ENCODE peak calls at places on chromosomes 2 and 18, in ten cellular contexts. X, W, U, Y, M, F, R, E, N and S are unnamed samples.

GRCh38 chr2:215713393-215713792 is 277.5 kb upstream of the FN1 start:
- DNase-seq in X (peak), W (peak), U (peak), Y (peak), M (no peak), F (peak), R (peak), E (no peak), N (peak), S (peak)

GRCh38 chr2:26612522-26613240 is 28.5 kb downstream of the CIB4 start:
- DNase-seq in X (no peak), W (no peak), U (no peak), Y (no peak), M (peak), F (no peak), R (no peak), E (no peak), N (no peak), S (no peak)

GRCh38 chr18:44130365-44130942 is 550.2 kb upstream of the SETBP1 start:
- DNase-seq in X (peak), W (no peak), U (peak), Y (peak), M (no peak), F (peak), R (no peak), E (no peak), N (peak), S (peak)

GRCh38 chr18:24584205-24584604 is 123.8 kb downstream of the HRH4 start:
- DNase-seq in X (no peak), W (no peak), U (no peak), Y (no peak), M (no peak), F (no peak), R (no peak), E (no peak), N (no peak), S (no peak)

GRCh38 chr2:86686460-86686859 is 33.6 kb upstream of the RMND5A start:
- DNase-seq in X (no peak), W (no peak), U (no peak), Y (no peak), M (no peak), F (no peak), R (no peak), E (no peak), N (no peak), S (no peak)

GRCh38 chr2:27123302-27124150 is at the start of gene ABHD1:
- DNase-seq in X (peak), W (no peak), U (peak), Y (peak), M (peak), F (no peak), R (no peak), E (no peak), N (no peak), S (no peak)

GRCh38 chr18:2935438-2936192 is 77.3 kb downstream of the LPIN2 start:
- DNase-seq in X (no peak), W (no peak), U (no peak), Y (no peak), M (no peak), F (peak), R (no peak), E (no peak), N (peak), S (peak)

GRCh38 chr2:72096181-72096580 is 51.5 kb downstream of the CYP26B1 start:
- DNase-seq in X (no peak), W (no peak), U (no peak), Y (no peak), M (no peak), F (no peak), R (no peak), E (no peak), N (no peak), S (no peak)

GRCh38 chr2:240225116-240225515 is 84.7 kb upstream of the OTOS start:
- DNase-seq in X (no peak), W (no peak), U (no peak), Y (no peak), M (no peak), F (no peak), R (no peak), E (no peak), N (no peak), S (no peak)

GRCh38 chr18:52130621-52131020 is 209.4 kb upstream of the DCC start:
- DNase-seq in X (no peak), W (no peak), U (no peak), Y (no peak), M (no peak), F (no peak), R (no peak), E (no peak), N (no peak), S (no peak)

GRCh38 chr18:44723973-44724778 is 43.5 kb downstream of the SETBP1 start:
- DNase-seq in X (no peak), W (no peak), U (no peak), Y (no peak), M (no peak), F (no peak), R (no peak), E (no peak), N (no peak), S (no peak)

GRCh38 chr2:57296795-57297517 is 749.6 kb upstream of the VRK2 start:
- DNase-seq in X (no peak), W (no peak), U (peak), Y (no peak), M (no peak), F (no peak), R (no peak), E (no peak), N (peak), S (no peak)

GRCh38 chr18:26536032-26536431 is 12.3 kb downstream of the KCTD1 start:
- DNase-seq in X (no peak), W (no peak), U (peak), Y (no peak), M (no peak), F (no peak), R (no peak), E (no peak), N (peak), S (no peak)

GRCh38 chr2:64645014-64645418 is 8.7 kb downstream of the SERTAD2 start:
- DNase-seq in X (peak), W (peak), U (peak), Y (peak), M (peak), F (peak), R (no peak), E (no peak), N (peak), S (peak)

GRCh38 chr2:40401896-40402295 is 50.0 kb downstream of the SLC8A1 start:
- DNase-seq in X (peak), W (peak), U (peak), Y (no peak), M (no peak), F (peak), R (peak), E (no peak), N (peak), S (peak)

GRCh38 chr2:179338681-179339080 is 74.0 kb upstream of the SESTD1 start:
- DNase-seq in X (no peak), W (peak), U (no peak), Y (no peak), M (no peak), F (peak), R (no peak), E (no peak), N (peak), S (peak)

GRCh38 chr2:119888673-119889072 is 124.2 kb upstream of the EPB41L5 start:
- DNase-seq in X (no peak), W (peak), U (peak), Y (no peak), M (no peak), F (peak), R (peak), E (no peak), N (peak), S (peak)

GRCh38 chr2:200310545-200310971 is 4.1 kb downstream of the SPATS2L start:
- DNase-seq in X (no peak), W (no peak), U (peak), Y (no peak), M (no peak), F (peak), R (no peak), E (no peak), N (peak), S (peak)

GRCh38 chr18:48100712-48101165 is 170.3 kb upstream of the SMAD2 start:
- DNase-seq in X (no peak), W (no peak), U (no peak), Y (no peak), M (no peak), F (no peak), R (no peak), E (no peak), N (no peak), S (no peak)

GRCh38 chr2:209208211-209208610 is 215.6 kb upstream of the MAP2 start:
- DNase-seq in X (peak), W (no peak), U (peak), Y (peak), M (no peak), F (no peak), R (no peak), E (no peak), N (peak), S (peak)

GRCh38 chr18:46377557-46377956 is 273.4 kb downstream of the HAUS1 start:
- DNase-seq in X (no peak), W (no peak), U (no peak), Y (no peak), M (no peak), F (no peak), R (no peak), E (no peak), N (no peak), S (no peak)

GRCh38 chr2:54103454-54104314 is 11.7 kb upstream of the ACYP2 start:
- DNase-seq in X (peak), W (peak), U (peak), Y (peak), M (no peak), F (peak), R (no peak), E (no peak), N (peak), S (peak)

GRCh38 chr2:223947711-223948205 is 2.6 kb upstream of the WDFY1 start:
- DNase-seq in X (peak), W (no peak), U (no peak), Y (no peak), M (no peak), F (no peak), R (no peak), E (no peak), N (no peak), S (no peak)

GRCh38 chr2:31440764-31441163 is 26.2 kb upstream of the XDH start:
- DNase-seq in X (peak), W (peak), U (peak), Y (no peak), M (no peak), F (peak), R (peak), E (no peak), N (peak), S (peak)

GRCh38 chr18:57433492-57434176 is 1.5 kb upstream of the ONECUT2 start:
- DNase-seq in X (peak), W (no peak), U (no peak), Y (no peak), M (no peak), F (no peak), R (no peak), E (no peak), N (no peak), S (no peak)

GRCh38 chr2:18132697-18133096 is 254.2 kb downstream of the KCNS3 start:
- DNase-seq in X (no peak), W (no peak), U (peak), Y (no peak), M (no peak), F (peak), R (no peak), E (no peak), N (no peak), S (peak)

GRCh38 chr2:202754936-202755335 is 116.6 kb downstream of the ICA1L start:
- DNase-seq in X (no peak), W (no peak), U (no peak), Y (no peak), M (no peak), F (peak), R (no peak), E (no peak), N (no peak), S (no peak)

GRCh38 chr2:172246649-172247048 is 143.9 kb upstream of the DLX2 start:
- DNase-seq in X (peak), W (no peak), U (peak), Y (no peak), M (no peak), F (peak), R (no peak), E (no peak), N (peak), S (no peak)

GRCh38 chr2:182616471-182617393 is 99.3 kb upstream of the DNAJC10 start:
- DNase-seq in X (peak), W (peak), U (peak), Y (no peak), M (no peak), F (peak), R (peak), E (no peak), N (peak), S (peak)

GRCh38 chr2:118061135-118061955 is 26.9 kb upstream of the INSIG2 start:
- DNase-seq in X (peak), W (peak), U (peak), Y (no peak), M (no peak), F (peak), R (no peak), E (no peak), N (peak), S (peak)

GRCh38 chr2:237201461-237202287 is 116.0 kb downstream of the COPS8 start:
- DNase-seq in X (peak), W (peak), U (peak), Y (peak), M (no peak), F (peak), R (no peak), E (no peak), N (peak), S (peak)

DNA sequence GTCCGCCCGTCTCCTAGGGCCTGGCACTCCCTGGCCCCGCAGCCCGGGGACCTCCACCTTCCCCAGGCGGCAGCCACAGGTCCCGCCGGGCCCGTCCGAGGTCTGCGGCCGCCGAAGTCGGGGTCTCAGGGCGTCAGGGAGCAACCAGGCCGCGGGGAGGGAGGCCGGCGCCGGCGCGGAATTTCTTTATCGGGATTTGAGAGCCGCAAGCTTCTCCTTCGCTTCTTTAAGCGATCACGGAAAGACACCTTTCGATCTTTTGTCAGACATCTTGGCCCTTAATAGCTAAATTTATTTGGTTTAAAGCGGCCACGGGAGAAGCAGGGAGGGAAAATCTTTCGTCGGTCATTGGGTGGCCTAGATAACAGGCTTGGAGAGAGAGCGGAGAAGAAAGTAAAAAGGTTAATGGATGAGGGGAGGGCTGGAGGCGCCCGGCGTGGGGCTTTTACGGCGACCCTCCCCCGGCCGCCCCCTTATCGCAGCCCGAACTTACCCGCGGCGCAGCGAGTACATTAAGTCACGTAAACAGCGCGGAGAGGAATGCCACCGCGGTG is 4.3 kb upstream of the GATA6 start:
- DNase-seq in X (no peak), W (no peak), U (no peak), Y (peak), M (no peak), F (no peak), R (no peak), E (no peak), N (no peak), S (no peak)
- H3K4me3 ChIP-seq in X (no peak), W (no peak), U (no peak), Y (peak), M (peak), F (no peak), R (no peak), E (peak), N (no peak), S (no peak)

DNA sequence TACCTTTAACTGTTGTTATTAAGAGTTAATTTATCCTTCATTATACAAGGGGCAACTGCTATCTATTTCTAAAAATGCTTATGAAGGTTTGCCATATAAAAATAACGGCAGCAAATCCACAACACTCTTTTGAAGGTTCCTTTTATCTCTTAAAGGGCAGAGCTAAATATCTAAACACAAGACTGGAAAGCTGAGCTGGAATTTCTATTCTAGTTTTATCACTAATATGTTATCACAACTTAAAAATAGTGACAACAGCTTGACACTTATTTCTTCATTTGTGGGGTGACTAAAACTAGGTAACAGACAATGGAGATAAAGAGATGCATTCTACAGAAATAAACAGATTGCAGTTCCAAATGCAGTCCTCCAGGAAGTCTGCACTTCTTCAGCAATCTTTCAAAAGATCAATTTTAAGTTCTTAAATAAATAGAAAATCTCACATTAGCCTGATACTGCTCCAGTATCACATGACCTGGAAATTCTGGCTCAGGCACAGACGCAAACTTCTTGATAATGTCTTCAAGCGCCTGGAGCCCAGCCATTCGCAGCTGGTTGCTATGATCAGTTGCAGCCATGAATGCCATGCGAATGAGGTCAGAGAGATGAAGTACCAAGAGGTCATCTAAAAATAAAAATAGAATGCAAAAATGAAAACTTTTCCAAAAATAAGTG is 54.0 kb upstream of the STRN start:
- DNase-seq in X (no peak), W (peak), U (peak), Y (peak), M (peak), F (peak), R (peak), E (peak), N (peak), S (peak)
- H3K4me3 ChIP-seq in X (no peak), W (no peak), U (no peak), Y (no peak), M (peak), F (no peak), R (no peak), E (no peak), N (no peak), S (no peak)

DNA sequence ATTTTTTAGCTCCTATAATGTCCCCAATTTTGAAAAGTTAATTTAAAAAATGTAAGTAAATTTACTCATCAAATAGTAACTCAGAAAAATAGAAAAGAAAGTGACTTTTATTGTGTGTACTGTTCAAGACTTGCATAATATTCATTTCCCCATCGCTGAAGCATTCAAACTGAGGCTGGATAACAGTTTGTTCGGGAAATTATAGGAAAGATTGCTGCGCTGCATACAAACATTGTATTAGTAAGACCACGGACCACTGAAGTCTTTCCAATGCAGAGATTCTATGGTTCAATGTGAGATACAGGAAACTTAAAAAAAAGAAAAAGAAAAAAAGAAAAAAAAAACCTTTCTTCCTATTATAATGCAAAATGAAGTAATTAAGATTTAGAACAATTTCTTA is 10.4 kb downstream of the STK17B start:
- DNase-seq in X (no peak), W (no peak), U (no peak), Y (no peak), M (no peak), F (no peak), R (no peak), E (no peak), N (no peak), S (no peak)
- H3K4me3 ChIP-seq in X (no peak), W (no peak), U (no peak), Y (no peak), M (no peak), F (no peak), R (no peak), E (no peak), N (no peak), S (no peak)

GRCh38 chr2:19350678-19351401 is 7.6 kb downstream of the OSR1 start:
- DNase-seq in X (no peak), W (no peak), U (no peak), Y (no peak), M (no peak), F (no peak), R (no peak), E (no peak), N (no peak), S (no peak)

GRCh38 chr2:19351499-19351898 is 6.9 kb downstream of the OSR1 start:
- DNase-seq in X (no peak), W (no peak), U (no peak), Y (no peak), M (no peak), F (no peak), R (no peak), E (no peak), N (no peak), S (no peak)

GRCh38 chr2:19352946-19353720 is 5.3 kb downstream of the OSR1 start:
- DNase-seq in X (no peak), W (no peak), U (no peak), Y (no peak), M (no peak), F (no peak), R (no peak), E (no peak), N (no peak), S (no peak)

GRCh38 chr2:19353721-19354050 is 4.7 kb downstream of the OSR1 start:
- DNase-seq in X (no peak), W (no peak), U (no peak), Y (no peak), M (no peak), F (no peak), R (no peak), E (no peak), N (no peak), S (no peak)

DNA sequence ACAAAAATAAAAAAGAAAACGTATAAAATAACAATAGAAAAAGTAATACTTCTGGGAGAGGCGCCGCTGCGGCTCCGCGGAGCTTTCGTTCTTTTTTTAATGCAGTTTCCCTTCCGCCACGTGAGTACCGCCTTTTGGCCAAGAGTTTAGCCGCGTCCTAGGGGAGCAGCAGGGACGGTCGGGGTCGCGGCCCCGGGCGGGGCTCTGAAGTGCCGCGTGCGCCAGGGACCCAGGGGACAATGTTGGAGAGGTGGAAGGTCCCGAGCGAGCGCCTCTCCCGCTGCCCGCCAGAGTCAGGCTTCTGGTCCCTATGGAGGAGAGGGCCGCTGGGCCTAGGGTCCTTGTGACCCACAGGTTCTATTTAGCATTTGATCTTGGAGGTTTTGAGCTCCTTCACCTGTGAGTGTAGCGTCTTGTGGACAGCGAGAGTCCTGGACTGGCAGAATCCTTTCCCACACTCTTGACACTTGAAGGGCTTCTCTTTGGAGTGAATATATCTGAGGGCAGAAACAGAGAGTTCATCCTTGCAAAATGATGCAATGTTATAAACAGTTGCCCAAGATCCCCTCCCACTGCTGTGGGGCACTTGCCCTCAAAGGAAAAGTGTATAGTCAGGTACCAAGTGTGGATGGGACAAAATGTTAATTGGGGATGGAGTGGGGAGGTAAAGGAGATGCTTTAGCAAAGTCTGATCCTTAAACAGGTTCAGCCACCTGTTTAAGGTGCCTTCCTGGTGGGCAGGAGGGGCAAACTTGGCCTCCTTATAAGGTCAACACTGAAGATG is 6.3 kb downstream of the OSR1 start:
- DNase-seq in X (no peak), W (no peak), U (no peak), Y (no peak), M (no peak), F (no peak), R (no peak), E (no peak), N (no peak), S (no peak)
- H3K4me3 ChIP-seq in X (no peak), W (no peak), U (no peak), Y (no peak), M (peak), F (no peak), R (no peak), E (peak), N (no peak), S (no peak)